ENCODE peak calls at places on chromosomes 3 and 15, in four cellular contexts. One of them, this sample, is unnamed.

GRCh38 chr15:31590609-31591008 is 264.0 kb downstream of the KLF13 start:
- DNase-seq in HepG2: no peak
- DNase-seq in GM12878: no peak
- DNase-seq in K562: no peak
- DNase-seq in this sample: no peak

GRCh38 chr3:166570136-166570535 is 732.9 kb upstream of the BCHE start:
- DNase-seq in HepG2: no peak
- DNase-seq in GM12878: no peak
- DNase-seq in K562: no peak
- DNase-seq in this sample: no peak

GRCh38 chr3:105822171-105823123 is 46.4 kb downstream of the CBLB start:
- DNase-seq in HepG2: no peak
- DNase-seq in GM12878: no peak
- DNase-seq in K562: no peak
- DNase-seq in this sample: no peak

GRCh38 chr15:71275098-71275497 is 159.8 kb downstream of the THSD4 start:
- DNase-seq in HepG2: no peak
- DNase-seq in GM12878: no peak
- DNase-seq in K562: no peak
- DNase-seq in this sample: no peak

GRCh38 chr15:74878273-74878672 is 5.1 kb upstream of the SCAMP2 start:
- DNase-seq in HepG2: no peak
- DNase-seq in GM12878: no peak
- DNase-seq in K562: no peak
- DNase-seq in this sample: no peak

GRCh38 chr15:64947211-64947610 is 35.5 kb downstream of the ANKDD1A start:
- DNase-seq in HepG2: no peak
- DNase-seq in GM12878: no peak
- DNase-seq in K562: no peak
- DNase-seq in this sample: no peak

GRCh38 chr3:102122527-102122926 is 273.2 kb downstream of the NFKBIZ start:
- DNase-seq in HepG2: no peak
- DNase-seq in GM12878: no peak
- DNase-seq in K562: no peak
- DNase-seq in this sample: no peak

GRCh38 chr3:133896002-133896761 is 500 bp upstream of the RAB6B start:
- DNase-seq in HepG2: no peak
- DNase-seq in GM12878: no peak
- DNase-seq in K562: peak
- DNase-seq in this sample: peak

GRCh38 chr15:78907577-78907976 is 34.9 kb downstream of the MORF4L1 start:
- DNase-seq in HepG2: peak
- DNase-seq in GM12878: no peak
- DNase-seq in K562: peak
- DNase-seq in this sample: peak

GRCh38 chr3:12553921-12554391 is 2.9 kb upstream of the MKRN2 start:
- DNase-seq in HepG2: no peak
- DNase-seq in GM12878: no peak
- DNase-seq in K562: no peak
- DNase-seq in this sample: peak

GRCh38 chr3:117252651-117253050 is 543.1 kb downstream of the TUSC7 start:
- DNase-seq in HepG2: no peak
- DNase-seq in GM12878: no peak
- DNase-seq in K562: no peak
- DNase-seq in this sample: no peak

GRCh38 chr3:59185586-59186381 is 136.0 kb upstream of the CFAP20DC start:
- DNase-seq in HepG2: no peak
- DNase-seq in GM12878: no peak
- DNase-seq in K562: no peak
- DNase-seq in this sample: no peak

GRCh38 chr3:55074861-55075260 is 147.0 kb upstream of the LRTM1 start:
- DNase-seq in HepG2: no peak
- DNase-seq in GM12878: no peak
- DNase-seq in K562: no peak
- DNase-seq in this sample: no peak

GRCh38 chr15:62901087-62901486 is 141.5 kb upstream of the TPM1 start:
- DNase-seq in HepG2: no peak
- DNase-seq in GM12878: no peak
- DNase-seq in K562: no peak
- DNase-seq in this sample: no peak

GRCh38 chr15:57018151-57018550 is 99.7 kb downstream of the TCF12 start:
- DNase-seq in HepG2: no peak
- DNase-seq in GM12878: no peak
- DNase-seq in K562: no peak
- DNase-seq in this sample: no peak

GRCh38 chr3:51975857-51976549 is 1.1 kb downstream of the ABHD14A start:
- DNase-seq in HepG2: peak
- DNase-seq in GM12878: no peak
- DNase-seq in K562: peak
- DNase-seq in this sample: peak

GRCh38 chr3:31495971-31496370 is 36.8 kb upstream of the STT3B start:
- DNase-seq in HepG2: no peak
- DNase-seq in GM12878: no peak
- DNase-seq in K562: no peak
- DNase-seq in this sample: no peak

GRCh38 chr15:74136584-74137543 is 6.5 kb downstream of the ISLR2 start:
- DNase-seq in HepG2: no peak
- DNase-seq in GM12878: no peak
- DNase-seq in K562: no peak
- DNase-seq in this sample: no peak

GRCh38 chr3:188049890-188050530 is 103.9 kb upstream of the LPP start:
- DNase-seq in HepG2: no peak
- DNase-seq in GM12878: no peak
- DNase-seq in K562: no peak
- DNase-seq in this sample: no peak

GRCh38 chr3:58386966-58387365 is 46.7 kb downstream of the PDHB start:
- DNase-seq in HepG2: no peak
- DNase-seq in GM12878: no peak
- DNase-seq in K562: no peak
- DNase-seq in this sample: no peak

GRCh38 chr15:40775007-40775406 is 5.2 kb downstream of the C15orf62 start:
- DNase-seq in HepG2: no peak
- DNase-seq in GM12878: no peak
- DNase-seq in K562: no peak
- DNase-seq in this sample: no peak

GRCh38 chr3:143234521-143234920 is 115.0 kb downstream of the CHST2 start:
- DNase-seq in HepG2: no peak
- DNase-seq in GM12878: no peak
- DNase-seq in K562: no peak
- DNase-seq in this sample: no peak

GRCh38 chr3:139718415-139718814 is 40.6 kb upstream of the NMNAT3 start:
- DNase-seq in HepG2: peak
- DNase-seq in GM12878: no peak
- DNase-seq in K562: peak
- DNase-seq in this sample: peak

GRCh38 chr3:189981668-189982067 is 139.0 kb downstream of the P3H2 start:
- DNase-seq in HepG2: no peak
- DNase-seq in GM12878: no peak
- DNase-seq in K562: no peak
- DNase-seq in this sample: no peak

GRCh38 chr3:9111349-9112265 is 137.8 kb downstream of the SRGAP3 start:
- DNase-seq in HepG2: no peak
- DNase-seq in GM12878: no peak
- DNase-seq in K562: peak
- DNase-seq in this sample: no peak

GRCh38 chr3:48990636-48991421 is 788 bp downstream of the P4HTM start:
- DNase-seq in HepG2: no peak
- DNase-seq in GM12878: no peak
- DNase-seq in K562: no peak
- DNase-seq in this sample: no peak

GRCh38 chr15:70789213-70789612 is 25.9 kb upstream of the UACA start:
- DNase-seq in HepG2: no peak
- DNase-seq in GM12878: no peak
- DNase-seq in K562: no peak
- DNase-seq in this sample: no peak

GRCh38 chr3:168081171-168081771 is 14.5 kb downstream of the GOLIM4 start:
- DNase-seq in HepG2: no peak
- DNase-seq in GM12878: no peak
- DNase-seq in K562: no peak
- DNase-seq in this sample: no peak

GRCh38 chr3:164326714-164327113 is 751.6 kb downstream of the SI start:
- DNase-seq in HepG2: no peak
- DNase-seq in GM12878: no peak
- DNase-seq in K562: no peak
- DNase-seq in this sample: no peak

GRCh38 chr3:125194061-125194848 is 18.3 kb downstream of the SLC12A8 start:
- DNase-seq in HepG2: no peak
- DNase-seq in GM12878: no peak
- DNase-seq in K562: no peak
- DNase-seq in this sample: no peak

GRCh38 chr3:29065211-29065785 is 215.6 kb upstream of the RBMS3 start:
- DNase-seq in HepG2: no peak
- DNase-seq in GM12878: no peak
- DNase-seq in K562: no peak
- DNase-seq in this sample: peak

GRCh38 chr15:85934691-85935090 is 140.0 kb upstream of the KLHL25 start:
- DNase-seq in HepG2: no peak
- DNase-seq in GM12878: no peak
- DNase-seq in K562: no peak
- DNase-seq in this sample: no peak

DNA sequence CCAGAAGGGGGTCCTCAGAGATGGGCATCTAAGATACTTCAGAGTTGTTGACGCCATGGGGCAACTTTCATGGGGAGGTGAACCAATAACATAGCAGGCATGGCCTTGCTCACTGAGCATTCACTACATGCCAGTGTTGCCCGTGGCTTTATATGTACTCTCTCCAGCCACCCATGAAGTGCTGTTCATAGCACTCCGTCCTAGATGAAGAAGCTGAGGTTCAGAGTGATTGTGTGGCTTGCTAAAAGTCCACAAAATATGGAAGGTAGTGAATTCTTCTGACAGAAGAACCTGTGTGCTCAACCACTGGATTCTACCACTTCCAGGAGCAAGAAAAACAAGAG is 9.8 kb upstream of the SEMA4B start:
- DNase-seq in HepG2: no peak
- DNase-seq in GM12878: no peak
- DNase-seq in K562: no peak
- DNase-seq in this sample: no peak
- TF ChIP-seq BHLHE40 in HepG2: no peak
- TF ChIP-seq BHLHE40 in GM12878: no peak
- TF ChIP-seq BHLHE40 in K562: no peak
- TF ChIP-seq BHLHE40 in this sample: no peak

GRCh38 chr15:50883903-50884302 is 24.6 kb upstream of the AP4E1 start:
- DNase-seq in HepG2: no peak
- DNase-seq in GM12878: peak
- DNase-seq in K562: no peak
- DNase-seq in this sample: no peak
- TF ChIP-seq FOXM1 in HepG2: no peak
- TF ChIP-seq FOXM1 in GM12878: no peak
- TF ChIP-seq FOXM1 in K562: no peak
- TF ChIP-seq FOXM1 in this sample: no peak

GRCh38 chr3:71581981-71582611 is 1.4 kb downstream of the FOXP1 start:
- DNase-seq in HepG2: peak
- DNase-seq in GM12878: no peak
- DNase-seq in K562: peak
- DNase-seq in this sample: peak
- TF ChIP-seq BHLHE40 in HepG2: no peak
- TF ChIP-seq BHLHE40 in GM12878: no peak
- TF ChIP-seq BHLHE40 in K562: no peak
- TF ChIP-seq BHLHE40 in this sample: no peak

DNA sequence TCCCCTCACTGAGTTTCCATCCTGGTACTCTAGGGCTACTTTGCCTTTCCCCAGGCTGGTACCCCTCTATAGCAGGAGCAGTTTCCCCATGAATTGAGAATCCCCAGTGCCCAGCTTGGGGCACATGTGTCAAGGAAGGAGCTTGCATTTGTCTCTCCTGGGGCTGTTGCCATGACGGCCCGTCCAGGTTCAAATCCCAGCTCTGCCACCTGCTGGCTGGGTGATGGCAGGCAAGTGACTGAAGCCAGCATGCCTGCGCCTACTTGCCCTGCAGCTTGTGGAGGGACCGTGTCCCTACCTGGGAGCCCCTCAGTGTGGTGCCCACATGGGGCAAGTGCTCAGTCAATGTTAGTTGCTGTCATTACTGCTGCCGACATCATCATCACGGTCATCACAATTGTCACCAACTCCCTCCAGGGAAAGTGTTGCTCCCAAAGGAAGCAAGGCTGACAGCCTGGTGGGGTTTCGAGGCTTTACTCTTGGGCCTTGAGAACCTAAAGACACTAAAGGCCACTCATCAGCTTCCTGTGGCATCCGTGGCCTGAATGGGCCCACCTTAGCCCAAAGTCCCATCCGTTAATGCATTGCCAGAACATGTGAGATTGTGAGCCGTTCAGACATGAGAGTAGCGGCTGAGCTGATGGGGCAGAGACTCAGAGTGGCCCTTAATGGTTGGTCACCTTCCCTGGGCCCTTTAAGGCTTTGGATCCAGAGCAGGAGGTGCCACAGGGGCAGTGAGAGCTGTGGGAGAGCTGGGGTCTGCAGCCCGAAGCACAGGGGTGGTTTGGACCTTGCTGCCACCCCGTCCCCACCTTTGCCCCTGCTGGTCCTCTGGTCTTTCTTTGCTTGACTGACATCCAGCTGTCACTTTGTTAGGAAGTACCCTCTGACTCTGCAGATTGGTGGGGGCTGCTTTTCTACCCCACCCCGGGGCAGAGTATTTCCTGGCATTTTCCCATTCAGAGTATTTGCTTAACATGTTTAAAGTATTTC is 144.4 kb downstream of the DNAJB8 start:
- DNase-seq in HepG2: no peak
- DNase-seq in GM12878: no peak
- DNase-seq in K562: peak
- DNase-seq in this sample: peak
- TF ChIP-seq FOXM1 in HepG2: no peak
- TF ChIP-seq FOXM1 in GM12878: no peak
- TF ChIP-seq FOXM1 in K562: no peak
- TF ChIP-seq FOXM1 in this sample: no peak

DNA sequence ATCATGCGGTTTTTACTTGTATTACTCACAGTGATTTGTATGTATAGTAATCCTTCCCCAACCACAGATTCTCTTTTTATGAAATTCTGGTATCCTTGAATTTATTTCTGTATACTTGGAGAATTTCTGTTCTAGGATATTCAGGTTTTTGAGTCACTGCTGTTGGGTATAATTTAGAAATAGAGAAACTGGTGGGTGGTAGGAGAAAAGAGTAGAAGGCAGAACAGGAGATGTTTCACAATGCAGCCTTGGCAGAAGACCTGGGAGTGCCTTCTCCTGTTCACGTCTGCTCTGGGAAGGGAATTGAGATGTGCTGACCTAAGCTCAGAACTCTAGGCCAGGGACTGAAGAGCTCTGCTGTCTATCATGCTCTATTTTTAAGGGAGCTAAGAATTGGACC is 193.6 kb downstream of the EPHB1 start:
- DNase-seq in HepG2: no peak
- DNase-seq in GM12878: no peak
- DNase-seq in K562: no peak
- DNase-seq in this sample: no peak
- TF ChIP-seq BHLHE40 in HepG2: no peak
- TF ChIP-seq BHLHE40 in GM12878: no peak
- TF ChIP-seq BHLHE40 in K562: no peak
- TF ChIP-seq BHLHE40 in this sample: no peak

GRCh38 chr3:77699292-77699691 is 659.4 kb downstream of the ROBO2 start:
- DNase-seq in HepG2: no peak
- DNase-seq in GM12878: no peak
- DNase-seq in K562: no peak
- DNase-seq in this sample: no peak
- TF ChIP-seq FOXM1 in HepG2: no peak
- TF ChIP-seq FOXM1 in GM12878: no peak
- TF ChIP-seq FOXM1 in K562: no peak
- TF ChIP-seq FOXM1 in this sample: no peak

GRCh38 chr3:119870512-119870911 is 88.6 kb downstream of the NR1I2 start:
- DNase-seq in HepG2: no peak
- DNase-seq in GM12878: no peak
- DNase-seq in K562: no peak
- DNase-seq in this sample: no peak
- TF ChIP-seq BHLHE40 in HepG2: no peak
- TF ChIP-seq BHLHE40 in GM12878: no peak
- TF ChIP-seq BHLHE40 in K562: no peak
- TF ChIP-seq BHLHE40 in this sample: no peak